ENCODE peak calls at places on chromosomes 16 and 17, in four cellular contexts. G, F, X and Z are unnamed samples.

GRCh38 chr17:282000-282911 is 70.4 kb downstream of the RPH3AL start:
- DNase-seq in X (no peak), G (no peak), F (no peak), Z (peak; percentile 13)

GRCh38 chr17:17180141-17180603 is 26.0 kb downstream of the PLD6 start:
- DNase-seq in X (peak; percentile 55), F (no peak), G (no peak), Z (no peak)

GRCh38 chr17:79630120-79630519 is 19.3 kb upstream of the RBFOX3 start:
- DNase-seq in G (no peak), X (no peak), F (no peak), Z (peak; percentile 51)

GRCh38 chr16:6857575-6857974 is 475.1 kb upstream of the RBFOX1 start:
- DNase-seq in F (no peak), X (no peak), G (no peak), Z (no peak)

GRCh38 chr17:8844229-8845218 is 22.9 kb downstream of the PIK3R6 start:
- DNase-seq in F (no peak), G (no peak), X (no peak), Z (no peak)

GRCh38 chr17:82006468-82007227 is 16.0 kb downstream of the CENPX start:
- DNase-seq in F (peak; percentile 43), G (no peak), X (no peak), Z (no peak)

GRCh38 chr17:77591231-77591785 is 367.2 kb upstream of the TNRC6C start:
- DNase-seq in X (no peak), G (no peak), F (no peak), Z (no peak)

GRCh38 chr17:30218689-30219266 is 16.7 kb downstream of the SLC6A4 start:
- DNase-seq in F (no peak), G (no peak), X (no peak), Z (no peak)

GRCh38 chr17:54426287-54426886 is 474.3 kb upstream of the TOM1L1 start:
- DNase-seq in G (no peak), X (no peak), F (no peak), Z (no peak)

GRCh38 chr17:11986939-11987329 is 10.3 kb downstream of the ZNF18 start:
- DNase-seq in F (peak; percentile 39), X (no peak), G (peak; percentile 8), Z (no peak)

GRCh38 chr16:11566398-11566797 is 20.3 kb downstream of the LITAF start:
- DNase-seq in X (no peak), F (no peak), G (no peak), Z (no peak)

GRCh38 chr17:57257911-57258885 is 1.9 kb downstream of the MSI2 start:
- DNase-seq in G (no peak), F (no peak), X (no peak), Z (no peak)

GRCh38 chr17:18377437-18378204 is at the start of gene EVPLL:
- DNase-seq in G (no peak), X (no peak), F (no peak), Z (no peak)

GRCh38 chr17:38681096-38681495 is 6.3 kb upstream of the EPOP start:
- DNase-seq in G (no peak), X (no peak), F (no peak), Z (no peak)

DNA sequence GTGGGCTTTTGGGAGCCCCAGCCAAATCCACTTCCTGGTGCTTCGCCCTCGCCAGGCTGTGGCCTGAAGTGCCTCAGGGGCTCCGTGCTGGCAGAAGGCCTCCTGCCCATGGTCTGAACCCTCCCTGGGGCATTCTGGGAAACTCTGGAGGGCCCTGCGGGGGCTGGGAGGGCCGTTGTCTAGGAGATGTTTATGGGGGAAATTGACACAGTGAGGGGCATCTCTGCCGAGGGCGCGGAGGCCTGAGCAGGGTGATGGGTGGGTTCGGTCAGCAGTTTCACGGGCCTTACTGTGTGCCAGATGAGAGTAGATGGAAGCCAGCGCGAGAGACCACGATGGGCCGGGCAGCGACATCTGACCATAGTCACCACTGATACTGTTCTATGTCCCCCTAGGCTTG is 73.4 kb upstream of the CIBAR2 start:
- DNase-seq in F (no peak), G (no peak), X (no peak), Z (no peak)
- TF ChIP-seq CTCF in F (no peak), G (no peak), X (no peak), Z (no peak)

DNA sequence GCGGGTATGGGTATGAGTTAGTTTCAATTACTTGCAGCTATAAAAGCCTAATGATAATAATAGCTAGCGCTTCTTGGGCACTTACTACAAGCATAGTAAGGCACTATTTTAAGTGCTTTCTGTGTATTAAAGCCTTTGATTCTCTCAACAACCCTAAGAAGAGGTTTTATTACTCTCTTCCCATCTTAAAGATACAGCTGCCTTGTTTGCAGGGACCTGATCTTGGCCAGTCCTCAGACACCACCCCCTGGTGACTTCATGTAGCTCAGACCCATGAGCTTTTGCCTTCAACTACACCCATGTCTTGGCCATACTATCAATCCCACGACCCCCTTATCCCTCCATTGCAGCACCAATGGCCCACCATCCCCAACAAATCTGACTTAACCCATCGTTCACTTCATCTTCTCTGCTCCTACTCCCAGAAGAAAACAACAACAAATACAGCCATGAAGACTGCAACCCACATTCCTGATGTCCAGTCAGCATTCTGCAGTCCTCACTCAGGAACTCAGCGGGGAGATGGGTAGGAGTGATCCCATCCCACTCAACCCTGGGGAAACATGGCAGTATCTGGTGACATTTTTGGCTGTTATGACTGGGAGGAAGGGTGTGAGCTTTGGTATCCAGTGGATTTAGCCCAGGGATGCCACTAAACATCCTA is 4.2 kb downstream of the GGA2 start:
- DNase-seq in G (no peak), F (no peak), X (no peak), Z (no peak)
- TF ChIP-seq CTCF in G (no peak), F (peak; percentile 29), X (no peak), Z (no peak)

DNA sequence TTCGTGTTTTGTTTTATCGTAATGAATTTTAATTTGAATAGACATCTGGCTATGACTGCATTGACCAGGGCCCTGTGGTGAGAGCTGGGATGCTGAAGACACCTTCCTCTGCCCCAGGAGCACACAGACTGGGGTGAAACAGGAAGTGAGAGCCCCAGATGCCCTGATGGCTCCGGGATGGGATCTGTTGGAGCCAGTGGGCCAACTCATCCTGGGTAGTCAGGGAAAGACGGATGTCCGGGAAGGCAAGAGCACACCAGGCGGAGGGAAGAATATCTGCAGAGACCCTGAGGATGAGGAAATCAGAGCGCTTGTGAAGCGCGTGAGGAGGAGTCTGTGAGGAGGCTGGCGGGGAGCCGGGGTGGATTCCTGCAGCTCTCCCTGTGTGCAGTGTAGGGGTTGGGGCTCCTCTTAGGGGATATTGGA is 71.5 kb upstream of the LGALS9 start:
- DNase-seq in X (peak; percentile 40), F (no peak), G (no peak), Z (no peak)
- TF ChIP-seq CTCF in X (no peak), F (no peak), G (no peak), Z (no peak)

GRCh38 chr16:88019847-88020512 is 68.7 kb downstream of the BANP start:
- DNase-seq in X (no peak), F (no peak), G (no peak), Z (no peak)
- TF ChIP-seq CTCF in X (no peak), F (no peak), G (no peak), Z (no peak)